ENCODE peak calls at places on chromosomes 6 and 20, in ten cellular contexts. V is body of pancreas, P is GM13977, A is right atrium auricular region, C is AG10803, Y is upper lobe of right lung, I is foreskin keratinocyte, G is astrocyte, O is GM10248, X is epithelial cell of esophagus. T is an unnamed sample.

GRCh38 chr6:11341867-11342266 is 109.4 kb upstream of the NEDD9 start:
- DNase-seq in P (no peak), V (no peak), G (peak), O (no peak), I (peak), X (peak), A (no peak), C (peak), Y (no peak), T (no peak)

GRCh38 chr6:12811519-12811918 is 95.0 kb downstream of the PHACTR1 start:
- DNase-seq in I (no peak), A (no peak), G (no peak), V (no peak), O (no peak), P (no peak), C (no peak), X (no peak), Y (no peak), T (no peak)

GRCh38 chr6:126513198-126513597 is 173.3 kb downstream of the CENPW start:
- DNase-seq in O (no peak), A (no peak), I (no peak), C (no peak), G (no peak), V (no peak), Y (no peak), P (no peak), X (no peak), T (no peak)

GRCh38 chr6:93036835-93037234 is 382.5 kb downstream of the EPHA7 start:
- DNase-seq in X (peak), P (peak), Y (no peak), V (no peak), C (no peak), A (no peak), O (no peak), I (no peak), G (peak), T (peak)

GRCh38 chr6:31419842-31420241 is 16.4 kb downstream of the MICA start:
- DNase-seq in I (no peak), G (no peak), P (no peak), Y (no peak), X (peak), O (no peak), C (no peak), A (no peak), V (no peak), T (no peak)

GRCh38 chr6:110255356-110255755 is 75.1 kb downstream of the CDC40 start:
- DNase-seq in Y (no peak), A (no peak), I (peak), X (peak), P (no peak), G (no peak), O (peak), V (no peak), C (peak), T (peak)

GRCh38 chr20:16966276-16966880 is 218.2 kb downstream of the OTOR start:
- DNase-seq in P (no peak), O (no peak), X (no peak), Y (no peak), V (no peak), G (no peak), I (no peak), C (no peak), A (no peak), T (no peak)

GRCh38 chr6:113526995-113527394 is 330.1 kb upstream of the MARCKS start:
- DNase-seq in C (no peak), P (no peak), Y (no peak), X (peak), O (no peak), V (no peak), I (no peak), A (no peak), G (no peak), T (no peak)

GRCh38 chr6:130713144-130713543 is 114.1 kb upstream of the SMLR1 start:
- DNase-seq in P (no peak), G (no peak), X (no peak), Y (no peak), I (no peak), C (no peak), O (no peak), A (no peak), V (no peak), T (no peak)

GRCh38 chr6:86856937-86857563 is 80.3 kb upstream of the HTR1E start:
- DNase-seq in P (peak), G (peak), C (peak), A (no peak), Y (no peak), X (peak), V (peak), I (peak), O (peak), T (peak)

GRCh38 chr20:58048096-58048702 is 180.3 kb downstream of the ANKRD60 start:
- DNase-seq in X (peak), I (peak), Y (no peak), C (peak), P (no peak), A (no peak), V (no peak), G (peak), O (no peak), T (no peak)

GRCh38 chr6:13398081-13398406 is 69.7 kb upstream of the TBC1D7 start:
- DNase-seq in A (no peak), P (no peak), Y (no peak), C (no peak), V (no peak), O (no peak), X (peak), G (no peak), I (peak), T (no peak)

GRCh38 chr6:25991785-25992412 is 29.3 kb downstream of the TRIM38 start:
- DNase-seq in Y (peak), A (peak), O (peak), G (peak), I (peak), X (peak), V (peak), C (peak), P (peak), T (peak)

GRCh38 chr20:38842558-38842981 is 37.1 kb downstream of the PPP1R16B start:
- DNase-seq in V (no peak), O (peak), A (no peak), I (no peak), G (no peak), X (no peak), Y (no peak), P (peak), C (no peak), T (peak)

GRCh38 chr6:35449287-35449881 is 2.8 kb upstream of the FANCE start:
- DNase-seq in A (no peak), C (peak), P (peak), I (peak), Y (no peak), O (peak), X (peak), V (peak), G (peak), T (peak)

GRCh38 chr20:51402201-51402600 is 140.3 kb downstream of the NFATC2 start:
- DNase-seq in O (no peak), I (no peak), A (no peak), G (peak), P (no peak), X (no peak), C (peak), Y (peak), V (no peak), T (no peak)

GRCh38 chr6:29142349-29142748 is 28.4 kb upstream of the OR2J2 start:
- DNase-seq in A (no peak), I (no peak), C (no peak), P (no peak), O (no peak), G (no peak), X (no peak), Y (no peak), V (no peak), T (no peak)

GRCh38 chr6:111552241-111552744 is 53.4 kb downstream of the TRAF3IP2 start:
- DNase-seq in P (no peak), V (peak), A (no peak), C (peak), X (peak), O (no peak), Y (peak), G (peak), I (peak), T (no peak)

GRCh38 chr6:132790450-132790849 is 8.0 kb downstream of the SLC18B1 start:
- DNase-seq in X (no peak), I (no peak), C (no peak), A (no peak), G (no peak), O (no peak), P (no peak), Y (no peak), V (no peak), T (no peak)

DNA sequence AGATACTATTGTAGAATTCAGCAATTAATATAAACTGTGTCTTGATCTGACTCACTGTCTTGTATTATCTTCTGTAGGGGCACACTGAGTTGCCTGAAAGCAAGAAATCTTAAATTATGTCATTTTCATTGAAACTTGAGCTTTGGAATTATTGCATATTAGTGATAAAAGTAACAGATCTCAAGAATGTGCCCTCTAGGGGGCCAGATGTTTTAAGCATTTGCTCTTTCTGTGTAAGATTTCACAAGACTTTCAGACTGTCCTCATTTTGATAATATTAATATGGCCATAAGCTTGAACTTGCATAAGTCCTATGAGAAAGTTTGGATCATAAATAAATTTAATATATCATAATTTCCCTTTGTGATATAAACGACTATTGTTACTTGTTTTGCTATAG is 55.5 kb upstream of the MYO6 start:
- DNase-seq in I (no peak), C (peak), P (no peak), X (no peak), G (no peak), Y (no peak), O (no peak), A (no peak), V (no peak), T (no peak)
- TF ChIP-seq CTCF in I (peak), C (peak), P (no peak), X (no peak), G (peak), Y (no peak), O (no peak), A (no peak), V (no peak), T (no peak)

GRCh38 chr6:161663682-161664081 is 389.8 kb upstream of the AGPAT4 start:
- DNase-seq in V (no peak), Y (no peak), P (no peak), O (no peak), G (no peak), C (no peak), A (no peak), X (no peak), I (no peak), T (no peak)

GRCh38 chr6:161658216-161658615 is 384.4 kb upstream of the AGPAT4 start:
- DNase-seq in P (no peak), V (no peak), O (no peak), A (no peak), G (no peak), X (no peak), I (no peak), Y (no peak), C (no peak), T (no peak)

DNA sequence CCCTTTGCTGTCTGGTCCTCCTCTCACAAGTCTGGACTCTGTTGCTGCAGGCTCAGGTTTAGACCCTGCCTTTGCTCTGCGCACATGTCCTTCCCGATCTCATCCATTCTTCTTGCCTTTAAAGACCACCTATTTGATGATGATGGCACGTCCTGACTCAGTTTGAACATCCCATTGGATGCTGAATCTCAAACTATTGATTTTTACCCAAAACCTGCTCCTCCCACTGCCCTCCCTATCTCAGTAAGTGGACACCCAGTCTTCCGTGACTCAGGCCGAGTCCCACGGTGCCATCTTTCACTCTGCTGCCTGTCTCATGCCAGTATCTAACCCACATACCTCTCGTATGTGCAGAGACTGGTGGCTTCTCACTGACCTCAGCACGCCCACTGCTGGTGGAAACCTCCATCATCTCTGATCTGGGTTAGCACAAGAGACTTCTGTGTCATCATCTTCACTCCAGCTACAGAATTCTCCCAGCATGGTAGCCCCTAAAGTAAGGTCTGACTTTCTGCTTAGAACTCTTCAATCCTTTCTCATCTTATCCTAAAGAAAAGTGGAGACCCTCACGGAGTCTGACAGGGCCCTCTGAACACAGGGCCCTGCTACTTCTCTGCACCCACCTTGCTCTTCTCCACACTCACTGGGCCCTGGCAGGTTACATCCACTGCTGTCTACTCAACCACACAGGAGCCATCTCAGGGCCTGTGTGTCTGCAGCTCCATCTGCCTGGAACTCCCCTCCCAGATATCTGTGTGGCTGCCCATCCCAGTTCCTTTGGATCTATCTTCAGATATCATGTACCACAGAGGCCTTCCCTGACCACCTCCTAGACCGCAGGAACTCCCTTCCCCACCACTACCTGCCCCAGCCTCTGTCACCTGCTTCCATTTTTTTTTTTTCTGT is 387.1 kb upstream of the AGPAT4 start:
- DNase-seq in X (no peak), V (no peak), C (peak), O (no peak), Y (no peak), A (no peak), I (no peak), P (no peak), G (no peak), T (no peak)
- TF ChIP-seq CTCF in X (no peak), V (no peak), C (peak), O (no peak), Y (no peak), A (no peak), I (no peak), P (peak), G (no peak), T (no peak)

DNA sequence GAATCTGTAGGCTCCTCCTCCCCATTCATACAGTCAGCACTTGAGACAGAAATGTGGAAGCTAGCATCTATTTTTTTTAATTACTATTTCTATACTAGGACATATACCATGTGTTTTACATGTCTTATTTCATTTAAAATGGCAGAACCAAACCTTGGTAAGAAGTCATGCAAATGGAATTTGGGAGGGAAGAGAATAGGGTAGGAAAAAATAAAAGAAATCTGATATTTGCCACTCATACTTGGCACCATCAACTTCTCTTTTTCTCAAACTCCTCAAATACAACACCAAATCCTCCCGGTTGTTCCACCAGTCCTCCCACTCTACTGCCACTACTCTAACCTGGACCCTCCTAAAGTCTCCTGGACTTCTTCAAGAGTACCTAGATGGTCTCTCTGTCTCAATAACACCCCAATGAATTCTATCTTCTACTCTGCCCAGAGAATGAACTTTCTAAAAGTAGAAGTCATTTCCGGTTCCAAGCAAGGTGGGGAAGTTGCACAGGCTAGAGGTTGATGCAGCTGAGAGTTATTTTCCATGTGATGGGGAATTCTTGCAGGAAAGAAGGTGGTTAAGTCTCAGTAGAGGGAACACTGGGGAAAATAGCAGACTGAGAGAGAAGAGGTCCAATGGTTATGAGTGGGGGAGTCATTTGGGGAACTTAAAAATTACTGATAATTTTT is 54.0 kb downstream of the ATXN1 start:
- DNase-seq in Y (no peak), X (no peak), G (no peak), P (no peak), A (no peak), I (no peak), V (no peak), C (no peak), O (no peak), T (no peak)
- TF ChIP-seq CTCF in Y (no peak), X (no peak), G (no peak), P (no peak), A (no peak), I (no peak), V (no peak), C (no peak), O (no peak), T (no peak)

GRCh38 chr6:103672169-103672568 is 1187.5 kb downstream of the HACE1 start:
- DNase-seq in A (no peak), I (peak), X (peak), O (no peak), C (no peak), V (no peak), G (no peak), P (no peak), Y (no peak), T (no peak)
- TF ChIP-seq CTCF in A (no peak), I (peak), X (no peak), O (no peak), C (no peak), V (no peak), G (no peak), P (peak), Y (no peak), T (no peak)

GRCh38 chr20:21615617-21616080 is 89.8 kb upstream of the PAX1 start:
- DNase-seq in X (peak), Y (peak), I (peak), C (peak), G (peak), P (peak), V (peak), A (no peak), O (peak), T (peak)
- TF ChIP-seq CTCF in X (peak), Y (peak), I (peak), C (peak), G (peak), P (peak), V (peak), A (peak), O (peak), T (peak)

GRCh38 chr6:157532963-157533362 is 152.0 kb downstream of the ZDHHC14 start:
- DNase-seq in G (no peak), X (no peak), C (no peak), Y (no peak), O (no peak), V (no peak), A (no peak), I (no peak), P (no peak), T (no peak)
- TF ChIP-seq CTCF in G (no peak), X (no peak), C (no peak), Y (no peak), O (no peak), V (no peak), A (no peak), I (no peak), P (no peak), T (no peak)

GRCh38 chr6:83756565-83756964 is 47.7 kb upstream of the SNAP91 start:
- DNase-seq in A (no peak), Y (no peak), P (no peak), G (no peak), C (no peak), O (no peak), X (no peak), V (no peak), I (no peak), T (no peak)
- TF ChIP-seq CTCF in A (no peak), Y (no peak), P (no peak), G (no peak), C (no peak), O (no peak), X (no peak), V (no peak), I (no peak), T (no peak)

GRCh38 chr20:47677314-47678129 is 107.8 kb downstream of the SULF2 start:
- DNase-seq in X (peak), Y (peak), C (no peak), O (peak), I (peak), G (peak), P (peak), A (no peak), V (peak), T (peak)

GRCh38 chr20:47676912-47677311 is 108.4 kb downstream of the SULF2 start:
- DNase-seq in Y (no peak), I (no peak), G (no peak), X (no peak), V (no peak), O (no peak), P (no peak), A (no peak), C (no peak), T (no peak)

GRCh38 chr20:47674686-47675085 is 110.6 kb downstream of the SULF2 start:
- DNase-seq in V (no peak), I (no peak), X (no peak), Y (no peak), P (no peak), C (no peak), O (no peak), G (no peak), A (no peak), T (no peak)

GRCh38 chr20:47675190-47676142 is 109.8 kb downstream of the SULF2 start:
- DNase-seq in O (no peak), V (no peak), P (no peak), A (no peak), G (no peak), Y (peak), C (no peak), I (no peak), X (peak), T (no peak)

GRCh38 chr20:47676219-47676721 is 109.0 kb downstream of the SULF2 start:
- DNase-seq in C (no peak), I (no peak), P (no peak), G (no peak), A (no peak), O (no peak), X (no peak), Y (peak), V (no peak), T (no peak)
- TF ChIP-seq CTCF in C (no peak), I (no peak), P (no peak), G (no peak), A (no peak), O (no peak), X (no peak), Y (no peak), V (no peak), T (no peak)

GRCh38 chr6:51565472-51565871 is 521.9 kb downstream of the PKHD1 start:
- DNase-seq in A (no peak), Y (no peak), O (no peak), I (no peak), C (no peak), V (no peak), G (no peak), X (no peak), P (no peak), T (no peak)

GRCh38 chr6:51570168-51570921 is 517.1 kb downstream of the PKHD1 start:
- DNase-seq in I (peak), G (no peak), V (no peak), A (no peak), X (peak), O (no peak), Y (no peak), P (no peak), C (no peak), T (no peak)

GRCh38 chr6:51571168-51571567 is 516.2 kb downstream of the PKHD1 start:
- DNase-seq in X (no peak), G (no peak), A (no peak), P (no peak), C (no peak), Y (no peak), O (no peak), V (no peak), I (no peak), T (no peak)

GRCh38 chr6:51568771-51569170 is 518.6 kb downstream of the PKHD1 start:
- DNase-seq in Y (no peak), G (no peak), A (no peak), V (no peak), O (no peak), X (peak), C (no peak), I (peak), P (no peak), T (no peak)

GRCh38 chr6:51569594-51569993 is 517.8 kb downstream of the PKHD1 start:
- DNase-seq in O (no peak), X (peak), V (no peak), G (no peak), C (no peak), A (no peak), I (no peak), Y (no peak), P (no peak), T (no peak)
- TF ChIP-seq CTCF in O (no peak), X (peak), V (no peak), G (no peak), C (no peak), A (no peak), I (peak), Y (no peak), P (peak), T (no peak)

DNA sequence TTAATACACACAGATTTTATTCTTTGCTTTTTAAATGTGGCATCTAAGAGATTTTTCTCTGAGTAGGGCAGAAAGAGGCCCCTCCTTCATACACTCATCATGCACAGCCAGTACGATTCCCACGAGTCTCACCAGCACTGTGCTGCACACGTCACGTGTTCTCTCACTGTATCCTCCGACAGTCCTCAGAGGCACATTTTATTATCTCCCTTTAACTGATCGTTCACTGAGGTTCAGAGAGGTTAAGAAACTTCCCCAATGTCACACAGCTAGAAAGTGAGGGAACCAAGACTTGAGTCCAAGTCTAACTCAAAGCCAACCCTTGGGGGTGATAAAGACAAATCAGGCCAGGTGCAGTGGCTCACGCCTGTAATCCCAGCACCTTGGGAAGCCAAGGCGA is 142.5 kb downstream of the PREX1 start:
- DNase-seq in Y (no peak), C (no peak), P (no peak), X (no peak), G (no peak), V (no peak), I (no peak), O (no peak), A (no peak), T (no peak)
- TF ChIP-seq CTCF in Y (no peak), C (no peak), P (no peak), X (no peak), G (no peak), V (no peak), I (no peak), O (no peak), A (no peak), T (no peak)